ENCODE peak calls at places on chromosomes 1 and 21, in nine cellular contexts. One of them, this sample, is unnamed.

GRCh38 chr1:154418062-154418897 is 13.1 kb downstream of the IL6R start:
- DNase-seq in CD8-positive, alpha-beta T cell: no peak
- DNase-seq in heart left ventricle: peak
- DNase-seq in PC-9: peak
- DNase-seq in AG04450: no peak
- DNase-seq in spleen: no peak
- DNase-seq in upper lobe of right lung: peak
- DNase-seq in suprapubic skin: peak
- DNase-seq in tibial nerve: peak
- DNase-seq in this sample: peak

GRCh38 chr1:162035241-162035640 is 11.6 kb upstream of the OLFML2B start:
- DNase-seq in PC-9: peak
- DNase-seq in suprapubic skin: no peak
- DNase-seq in upper lobe of right lung: no peak
- DNase-seq in tibial nerve: no peak
- DNase-seq in AG04450: no peak
- DNase-seq in spleen: no peak
- DNase-seq in CD8-positive, alpha-beta T cell: no peak
- DNase-seq in heart left ventricle: no peak
- DNase-seq in this sample: no peak

GRCh38 chr1:119676571-119677206 is 28.6 kb upstream of the ZNF697 start:
- DNase-seq in AG04450: no peak
- DNase-seq in suprapubic skin: peak
- DNase-seq in spleen: no peak
- DNase-seq in upper lobe of right lung: peak
- DNase-seq in CD8-positive, alpha-beta T cell: no peak
- DNase-seq in PC-9: no peak
- DNase-seq in heart left ventricle: peak
- DNase-seq in tibial nerve: peak
- DNase-seq in this sample: no peak

GRCh38 chr1:200302192-200302892 is 107.5 kb downstream of the ZNF281 start:
- DNase-seq in PC-9: peak
- DNase-seq in upper lobe of right lung: peak
- DNase-seq in suprapubic skin: no peak
- DNase-seq in AG04450: no peak
- DNase-seq in spleen: peak
- DNase-seq in heart left ventricle: peak
- DNase-seq in tibial nerve: no peak
- DNase-seq in CD8-positive, alpha-beta T cell: peak
- DNase-seq in this sample: peak

GRCh38 chr1:21621761-21622436 is 47.3 kb downstream of the RAP1GAP start:
- DNase-seq in PC-9: no peak
- DNase-seq in tibial nerve: no peak
- DNase-seq in CD8-positive, alpha-beta T cell: no peak
- DNase-seq in heart left ventricle: no peak
- DNase-seq in upper lobe of right lung: no peak
- DNase-seq in suprapubic skin: no peak
- DNase-seq in spleen: no peak
- DNase-seq in AG04450: no peak
- DNase-seq in this sample: no peak

GRCh38 chr1:114723915-114724314 is 7.3 kb upstream of the NRAS start:
- DNase-seq in PC-9: no peak
- DNase-seq in upper lobe of right lung: no peak
- DNase-seq in heart left ventricle: no peak
- DNase-seq in spleen: no peak
- DNase-seq in CD8-positive, alpha-beta T cell: no peak
- DNase-seq in tibial nerve: no peak
- DNase-seq in AG04450: no peak
- DNase-seq in suprapubic skin: no peak
- DNase-seq in this sample: no peak

GRCh38 chr1:116075981-116076380 is 35.2 kb upstream of the MAB21L3 start:
- DNase-seq in heart left ventricle: no peak
- DNase-seq in upper lobe of right lung: no peak
- DNase-seq in spleen: no peak
- DNase-seq in suprapubic skin: no peak
- DNase-seq in AG04450: no peak
- DNase-seq in PC-9: no peak
- DNase-seq in CD8-positive, alpha-beta T cell: no peak
- DNase-seq in tibial nerve: no peak
- DNase-seq in this sample: no peak

GRCh38 chr21:36861595-36861883 is 104.9 kb downstream of the HLCS start:
- DNase-seq in PC-9: no peak
- DNase-seq in AG04450: no peak
- DNase-seq in spleen: no peak
- DNase-seq in suprapubic skin: no peak
- DNase-seq in upper lobe of right lung: no peak
- DNase-seq in heart left ventricle: no peak
- DNase-seq in tibial nerve: no peak
- DNase-seq in CD8-positive, alpha-beta T cell: no peak
- DNase-seq in this sample: no peak

GRCh38 chr21:38712076-38712475 is 93.7 kb upstream of the ETS2 start:
- DNase-seq in CD8-positive, alpha-beta T cell: no peak
- DNase-seq in spleen: no peak
- DNase-seq in suprapubic skin: no peak
- DNase-seq in AG04450: no peak
- DNase-seq in heart left ventricle: no peak
- DNase-seq in tibial nerve: no peak
- DNase-seq in upper lobe of right lung: no peak
- DNase-seq in PC-9: no peak
- DNase-seq in this sample: peak

DNA sequence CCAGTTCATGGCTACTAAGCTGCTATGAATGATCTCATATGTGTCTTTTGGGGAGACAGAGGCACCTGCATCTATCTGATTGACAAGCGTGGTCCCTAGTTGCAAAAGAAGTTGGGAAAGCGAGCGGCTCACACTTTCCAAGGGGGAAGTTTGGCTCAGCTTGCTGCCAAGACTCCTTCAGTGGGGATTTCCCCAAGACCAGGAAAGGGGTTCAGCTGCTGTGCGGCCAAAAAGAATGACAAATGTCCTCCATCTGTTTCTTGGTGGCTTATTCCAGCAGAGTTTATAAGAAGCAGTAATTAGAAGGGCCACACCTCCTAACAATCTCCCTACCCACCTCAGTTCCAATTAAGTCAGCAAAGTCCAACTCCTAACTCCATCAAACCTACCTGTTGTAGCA is 128.5 kb upstream of the GALNT2 start:
- DNase-seq in AG04450: no peak
- DNase-seq in heart left ventricle: no peak
- DNase-seq in PC-9: no peak
- DNase-seq in tibial nerve: no peak
- DNase-seq in spleen: no peak
- DNase-seq in upper lobe of right lung: no peak
- DNase-seq in suprapubic skin: no peak
- DNase-seq in CD8-positive, alpha-beta T cell: no peak
- DNase-seq in this sample: no peak
- H3K27ac ChIP-seq in AG04450: no peak
- H3K27ac ChIP-seq in heart left ventricle: no peak
- H3K27ac ChIP-seq in PC-9: no peak
- H3K27ac ChIP-seq in tibial nerve: no peak
- H3K27ac ChIP-seq in spleen: no peak
- H3K27ac ChIP-seq in upper lobe of right lung: no peak
- H3K27ac ChIP-seq in suprapubic skin: no peak
- H3K27ac ChIP-seq in CD8-positive, alpha-beta T cell: no peak
- H3K27ac ChIP-seq in this sample: no peak

GRCh38 chr21:26798856-26799751 is 46.1 kb downstream of the ADAMTS1 start:
- DNase-seq in upper lobe of right lung: no peak
- DNase-seq in PC-9: no peak
- DNase-seq in heart left ventricle: no peak
- DNase-seq in spleen: no peak
- DNase-seq in CD8-positive, alpha-beta T cell: no peak
- DNase-seq in tibial nerve: no peak
- DNase-seq in suprapubic skin: no peak
- DNase-seq in AG04450: no peak
- DNase-seq in this sample: no peak

GRCh38 chr21:26794597-26795397 is 50.4 kb downstream of the ADAMTS1 start:
- DNase-seq in upper lobe of right lung: no peak
- DNase-seq in tibial nerve: no peak
- DNase-seq in AG04450: no peak
- DNase-seq in PC-9: no peak
- DNase-seq in suprapubic skin: no peak
- DNase-seq in spleen: no peak
- DNase-seq in heart left ventricle: no peak
- DNase-seq in CD8-positive, alpha-beta T cell: no peak
- DNase-seq in this sample: no peak

GRCh38 chr21:26797878-26798456 is 47.2 kb downstream of the ADAMTS1 start:
- DNase-seq in CD8-positive, alpha-beta T cell: no peak
- DNase-seq in upper lobe of right lung: no peak
- DNase-seq in AG04450: no peak
- DNase-seq in suprapubic skin: no peak
- DNase-seq in PC-9: no peak
- DNase-seq in spleen: no peak
- DNase-seq in heart left ventricle: no peak
- DNase-seq in tibial nerve: no peak
- DNase-seq in this sample: no peak

GRCh38 chr21:26795398-26795790 is 49.8 kb downstream of the ADAMTS1 start:
- DNase-seq in CD8-positive, alpha-beta T cell: no peak
- DNase-seq in heart left ventricle: no peak
- DNase-seq in suprapubic skin: no peak
- DNase-seq in PC-9: no peak
- DNase-seq in spleen: no peak
- DNase-seq in upper lobe of right lung: no peak
- DNase-seq in tibial nerve: no peak
- DNase-seq in AG04450: no peak
- DNase-seq in this sample: no peak

DNA sequence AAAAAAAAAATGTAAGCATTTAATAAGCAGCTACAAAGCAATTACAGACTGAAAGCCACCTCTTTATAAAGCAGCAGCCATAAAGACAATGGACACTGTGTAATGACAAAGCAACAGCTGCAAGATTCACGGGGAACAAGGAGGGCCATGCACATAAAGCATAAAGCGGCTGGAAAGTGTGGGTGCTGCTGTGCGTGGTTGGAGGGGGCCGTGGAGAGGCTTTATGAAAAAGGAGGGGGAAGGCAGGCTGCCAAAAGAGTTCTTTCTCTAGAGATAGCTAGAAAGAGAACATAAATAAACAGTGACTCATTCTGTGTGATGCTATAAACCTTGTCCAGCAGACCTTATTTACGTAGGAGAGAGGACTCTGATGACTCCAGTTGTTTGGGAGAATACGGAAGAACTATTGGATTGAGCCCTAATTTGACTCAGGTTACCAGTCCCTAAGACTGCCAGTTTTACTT is 49.3 kb downstream of the ADAMTS1 start:
- DNase-seq in heart left ventricle: peak
- DNase-seq in spleen: no peak
- DNase-seq in upper lobe of right lung: no peak
- DNase-seq in tibial nerve: peak
- DNase-seq in suprapubic skin: no peak
- DNase-seq in AG04450: peak
- DNase-seq in PC-9: no peak
- DNase-seq in CD8-positive, alpha-beta T cell: no peak
- DNase-seq in this sample: peak
- H3K27ac ChIP-seq in heart left ventricle: peak
- H3K27ac ChIP-seq in spleen: no peak
- H3K27ac ChIP-seq in upper lobe of right lung: no peak
- H3K27ac ChIP-seq in tibial nerve: peak
- H3K27ac ChIP-seq in suprapubic skin: no peak
- H3K27ac ChIP-seq in AG04450: peak
- H3K27ac ChIP-seq in PC-9: no peak
- H3K27ac ChIP-seq in CD8-positive, alpha-beta T cell: no peak
- H3K27ac ChIP-seq in this sample: peak

DNA sequence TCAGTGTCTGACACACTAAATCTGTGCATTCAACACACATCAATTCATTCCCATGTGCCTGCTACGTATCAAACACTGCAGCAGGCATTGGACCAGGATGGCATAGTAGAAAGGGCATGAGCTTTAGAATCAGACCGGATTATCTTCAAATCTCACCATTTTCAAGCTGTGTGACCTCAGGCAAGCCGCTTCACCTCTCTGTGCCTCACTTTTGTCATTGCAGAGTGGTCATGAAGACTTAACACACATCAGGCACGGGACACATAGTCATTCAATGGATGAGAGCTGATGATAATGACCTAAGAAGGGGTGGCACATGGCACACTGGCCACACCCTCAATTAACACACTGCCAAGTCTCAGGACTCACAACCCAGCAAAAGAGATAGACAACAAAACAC is 46.8 kb downstream of the KLHDC7A start:
- DNase-seq in upper lobe of right lung: no peak
- DNase-seq in heart left ventricle: no peak
- DNase-seq in suprapubic skin: no peak
- DNase-seq in AG04450: no peak
- DNase-seq in PC-9: no peak
- DNase-seq in CD8-positive, alpha-beta T cell: no peak
- DNase-seq in tibial nerve: no peak
- DNase-seq in spleen: no peak
- DNase-seq in this sample: no peak
- H3K27ac ChIP-seq in upper lobe of right lung: no peak
- H3K27ac ChIP-seq in heart left ventricle: no peak
- H3K27ac ChIP-seq in suprapubic skin: no peak
- H3K27ac ChIP-seq in AG04450: no peak
- H3K27ac ChIP-seq in PC-9: no peak
- H3K27ac ChIP-seq in CD8-positive, alpha-beta T cell: no peak
- H3K27ac ChIP-seq in tibial nerve: no peak
- H3K27ac ChIP-seq in spleen: no peak
- H3K27ac ChIP-seq in this sample: no peak

DNA sequence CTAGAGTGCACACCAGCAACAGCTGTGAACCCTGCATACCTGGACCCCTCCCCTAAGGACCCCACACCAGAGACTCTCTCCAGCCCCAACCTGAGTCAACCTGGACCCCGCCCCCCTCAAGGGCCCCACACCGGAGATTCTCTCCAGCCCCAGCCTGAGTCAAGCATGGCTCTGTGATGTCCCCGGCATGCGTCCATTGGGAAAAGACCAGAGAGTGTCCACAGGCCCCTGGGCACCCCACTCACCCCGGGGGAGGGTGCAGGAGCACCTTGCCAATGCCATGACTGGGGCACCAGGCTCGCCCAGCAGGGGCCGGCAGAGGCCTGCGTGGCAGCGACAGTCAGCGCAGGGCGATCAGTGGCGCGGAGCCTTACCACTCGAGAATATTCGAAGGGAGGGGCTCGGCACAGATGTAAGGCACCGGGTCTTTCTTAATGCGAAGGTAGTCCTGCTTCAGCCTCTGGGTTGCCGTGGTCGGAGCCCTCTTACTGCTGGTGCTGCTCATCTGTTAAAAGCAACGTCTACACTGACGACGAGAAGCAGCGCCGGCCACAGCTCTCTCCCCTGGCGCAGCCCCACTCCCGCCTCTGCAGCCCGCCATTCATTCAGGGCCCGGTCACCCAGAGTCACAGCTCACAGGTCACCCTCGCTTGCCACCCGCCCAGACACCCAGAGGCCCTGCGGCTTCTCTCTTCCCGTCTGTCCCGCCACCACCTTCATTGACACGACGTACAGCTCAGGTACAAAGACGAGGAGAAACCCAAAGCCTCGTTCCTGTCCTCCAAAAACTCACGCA is 6.0 kb downstream of the UBE2J2 start:
- DNase-seq in PC-9: no peak
- DNase-seq in AG04450: no peak
- DNase-seq in upper lobe of right lung: no peak
- DNase-seq in heart left ventricle: no peak
- DNase-seq in suprapubic skin: no peak
- DNase-seq in spleen: no peak
- DNase-seq in tibial nerve: no peak
- DNase-seq in CD8-positive, alpha-beta T cell: no peak
- DNase-seq in this sample: no peak
- H3K27ac ChIP-seq in PC-9: no peak
- H3K27ac ChIP-seq in AG04450: peak
- H3K27ac ChIP-seq in upper lobe of right lung: no peak
- H3K27ac ChIP-seq in heart left ventricle: no peak
- H3K27ac ChIP-seq in suprapubic skin: no peak
- H3K27ac ChIP-seq in spleen: no peak
- H3K27ac ChIP-seq in tibial nerve: no peak
- H3K27ac ChIP-seq in CD8-positive, alpha-beta T cell: no peak
- H3K27ac ChIP-seq in this sample: no peak

This sample was measured in transverse colon.